ENCODE peak calls at places on chromosomes 1 and 21, in eight cellular contexts. T, P, B, D, F, K, E and X are unnamed samples.
A peak's percentile ranks its signal among the peaks of the same experiment; 100 is the strongest.

GRCh38 chr1:97849350-97850339 is 71.2 kb downstream of the DPYD start:
- DNase-seq in E (peak; percentile 62), D (no peak), P (no peak), T (no peak), B (no peak), F (no peak), K (no peak), X (no peak)

GRCh38 chr1:9344426-9345200 is 51.9 kb downstream of the SPSB1 start:
- DNase-seq in D (no peak), F (no peak), B (no peak), E (no peak), P (no peak), K (no peak), T (no peak), X (no peak)

GRCh38 chr1:12230549-12231275 is 882 bp downstream of the VPS13D start:
- DNase-seq in P (no peak), E (no peak), F (no peak), D (peak; percentile 81), B (no peak), T (peak; percentile 86), K (no peak), X (peak; percentile 1)

GRCh38 chr1:2322593-2323295 is 68.6 kb downstream of the MORN1 start:
- DNase-seq in F (no peak), K (no peak), B (no peak), T (no peak), E (no peak), D (peak; percentile 86), P (no peak), X (no peak)

GRCh38 chr1:88133991-88134390 is 550.1 kb upstream of the PKN2 start:
- DNase-seq in F (no peak), B (no peak), D (no peak), P (no peak), T (no peak), E (no peak), K (no peak), X (no peak)

GRCh38 chr1:163069142-163069541 is at the start of gene RGS4:
- DNase-seq in K (no peak), F (peak; percentile 18), P (peak; percentile 81), B (no peak), E (peak; percentile 98), T (peak; percentile 53), D (peak; percentile 71), X (peak; percentile 33)

GRCh38 chr1:223525957-223526356 is 132.7 kb downstream of the CCDC185 start:
- DNase-seq in T (no peak), P (no peak), E (no peak), D (peak; percentile 23), F (no peak), B (no peak), K (no peak), X (no peak)

GRCh38 chr1:206012086-206012859 is 9.1 kb upstream of the RAB7B start:
- DNase-seq in K (no peak), P (no peak), B (no peak), E (no peak), D (peak; percentile 84), F (peak; percentile 70), T (peak; percentile 84), X (peak; percentile 43)

GRCh38 chr1:243291287-243291686 is 35.4 kb downstream of the SDCCAG8 start:
- DNase-seq in E (no peak), D (no peak), P (no peak), B (no peak), K (no peak), T (no peak), F (no peak), X (no peak)

GRCh38 chr21:26041441-26042180 is 129.0 kb downstream of the APP start:
- DNase-seq in T (no peak), P (no peak), D (no peak), F (no peak), E (peak; percentile 40), K (no peak), B (no peak), X (no peak)

GRCh38 chr1:14486401-14487110 is 111.9 kb upstream of the KAZN start:
- DNase-seq in D (peak; percentile 70), K (no peak), P (no peak), E (peak; percentile 6), B (no peak), F (peak; percentile 59), T (no peak), X (no peak)

GRCh38 chr1:111358964-111359363 is 68.3 kb downstream of the CHIA start:
- DNase-seq in D (no peak), E (no peak), B (no peak), P (no peak), T (no peak), K (no peak), F (no peak), X (no peak)

GRCh38 chr21:42850866-42851391 is 28.4 kb downstream of the WDR4 start:
- DNase-seq in B (no peak), K (peak; percentile 8), D (no peak), T (no peak), P (no peak), E (peak; percentile 5), F (no peak), X (no peak)

GRCh38 chr1:89198500-89199072 is at the start of gene GBP4:
- DNase-seq in K (peak; percentile 28), D (no peak), F (peak; percentile 44), B (peak; percentile 35), E (no peak), T (peak; percentile 60), P (no peak), X (no peak)

GRCh38 chr1:78075621-78076020 is 29.9 kb downstream of the GIPC2 start:
- DNase-seq in F (no peak), T (no peak), K (no peak), B (no peak), P (no peak), E (no peak), D (no peak), X (no peak)

GRCh38 chr1:185681034-185681633 is 53.1 kb upstream of the HMCN1 start:
- DNase-seq in B (peak; percentile 29), K (no peak), D (no peak), T (no peak), P (peak; percentile 26), F (peak; percentile 44), E (peak; percentile 42), X (no peak)

GRCh38 chr21:43207868-43208267 is 39.1 kb downstream of the CRYAA start:
- DNase-seq in K (no peak), F (no peak), E (no peak), P (no peak), T (peak; percentile 22), B (no peak), D (peak; percentile 35), X (no peak)

GRCh38 chr1:87795615-87796337 is 467.1 kb downstream of the LMO4 start:
- DNase-seq in F (no peak), P (no peak), E (no peak), B (no peak), K (no peak), D (no peak), T (no peak), X (no peak)

GRCh38 chr21:44517175-44517899 is 22.7 kb downstream of the KRTAP10-1 start:
- DNase-seq in B (no peak), T (peak; percentile 42), E (peak; percentile 7), P (no peak), K (no peak), D (no peak), F (no peak), X (no peak)

GRCh38 chr1:21324368-21325137 is 34.3 kb upstream of the ECE1 start:
- DNase-seq in B (peak; percentile 32), K (peak; percentile 22), T (peak; percentile 87), F (peak; percentile 71), E (peak; percentile 88), D (peak; percentile 97), P (no peak), X (peak; percentile 63)

GRCh38 chr1:10793129-10793651 is 3.3 kb downstream of the CASZ1 start:
- DNase-seq in E (no peak), B (no peak), K (no peak), P (no peak), F (no peak), T (no peak), D (no peak), X (no peak)

GRCh38 chr1:227945891-227946623 is 1.7 kb downstream of the WNT9A start:
- DNase-seq in P (no peak), B (no peak), D (peak; percentile 72), T (peak; percentile 94), K (no peak), F (no peak), E (peak; percentile 24), X (no peak)

GRCh38 chr1:109254621-109255096 is 5.3 kb downstream of the CELSR2 start:
- DNase-seq in T (peak; percentile 31), F (no peak), B (no peak), E (no peak), P (no peak), K (no peak), D (no peak), X (no peak)

DNA sequence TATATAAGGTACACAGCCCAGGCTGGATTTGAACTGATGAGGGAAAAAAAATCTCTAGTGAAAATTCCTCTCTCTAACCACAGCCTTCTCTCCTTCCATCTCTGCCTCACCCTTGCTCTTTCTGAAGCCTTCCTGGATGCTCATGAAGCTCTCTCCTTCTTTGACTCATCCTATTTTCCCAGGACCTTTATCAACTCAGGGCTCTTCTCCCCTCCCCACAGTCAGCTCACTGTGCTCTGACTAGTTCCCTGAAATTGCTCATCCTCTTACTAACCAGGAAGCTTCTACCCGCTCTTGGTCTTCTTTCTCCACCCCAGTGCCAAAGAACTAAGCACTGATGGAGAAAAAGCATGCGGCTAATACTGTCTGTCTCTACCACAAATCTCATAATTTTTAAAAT is 46.4 kb upstream of the ERG start:
- DNase-seq in F (no peak), K (no peak), B (no peak), D (no peak), E (peak; percentile 56), T (no peak), P (no peak), X (no peak)
- H3K27ac ChIP-seq in F (no peak overlapping the region), K (no peak overlapping the region), B (no peak overlapping the region), D (no peak overlapping the region), E (no peak overlapping the region), T (no peak overlapping the region), P (no peak overlapping the region), X (no peak overlapping the region)

GRCh38 chr1:100734716-100735115 is 15.2 kb downstream of the VCAM1 start:
- DNase-seq in F (no peak), P (no peak), T (no peak), D (no peak), K (no peak), E (no peak), B (no peak), X (no peak)
- H3K27ac ChIP-seq in F (no peak overlapping the region), P (no peak overlapping the region), T (no peak overlapping the region), D (no peak overlapping the region), K (no peak overlapping the region), E (no peak overlapping the region), B (no peak overlapping the region), X (no peak overlapping the region)

DNA sequence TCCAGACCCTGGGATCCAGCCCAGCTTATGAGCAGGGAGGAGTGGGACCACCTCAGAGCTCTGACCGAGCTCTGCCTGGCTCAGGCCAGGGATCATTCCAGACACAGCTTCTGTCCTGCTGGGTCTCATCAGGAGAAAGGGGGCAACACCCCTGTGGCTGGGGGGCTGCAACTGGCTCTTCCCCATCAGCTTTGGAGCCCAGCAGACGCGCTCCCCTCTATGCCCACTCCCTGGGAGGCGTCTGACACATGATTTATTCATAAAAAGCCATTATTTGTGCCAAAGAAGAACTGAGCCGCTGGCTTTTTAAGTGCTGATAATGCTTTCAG is 24.9 kb downstream of the FOXO6 start:
- DNase-seq in F (no peak), T (no peak), K (no peak), B (no peak), D (no peak), E (no peak), P (no peak), X (no peak)
- H3K27ac ChIP-seq in F (no peak overlapping the region), T (no peak overlapping the region), K (no peak overlapping the region), B (no peak overlapping the region), D (no peak overlapping the region), E (no peak overlapping the region), P (no peak overlapping the region), X (no peak overlapping the region)

GRCh38 chr1:61639937-61640336 is 85.0 kb downstream of the TM2D1 start:
- DNase-seq in T (no peak), D (no peak), F (no peak), K (no peak), P (no peak), B (no peak), E (no peak), X (no peak)
- H3K27ac ChIP-seq in T (no peak overlapping the region), D (peak overlapping the region; percentile 84), F (no peak overlapping the region), K (no peak overlapping the region), P (no peak overlapping the region), B (no peak overlapping the region), E (no peak overlapping the region), X (no peak overlapping the region)